ENCODE peak calls at places on chromosomes 11 and 22, in eight cellular contexts. One of them, this sample, is unnamed.

GRCh38 chr11:3637201-3637600 is 4.6 kb downstream of the ART5 start:
- DNase-seq in astrocyte of the cerebellum: no peak
- DNase-seq in ecto neural progenitor cell: no peak
- DNase-seq in caudate nucleus: no peak
- DNase-seq in stimulated activated CD4-positive, alpha-beta T cell treated with anti-CD3 and anti-CD28 coated beads, Interleukin-2, amount 100 ng/mL, for 24 hours: no peak
- DNase-seq in Right ventricle myocardium superior: no peak
- DNase-seq in NCI-H187: no peak
- DNase-seq in HL-60: no peak
- DNase-seq in this sample: no peak

GRCh38 chr11:131688056-131688693 is 317.8 kb downstream of the NTM start:
- DNase-seq in astrocyte of the cerebellum: no peak
- DNase-seq in ecto neural progenitor cell: peak
- DNase-seq in caudate nucleus: no peak
- DNase-seq in stimulated activated CD4-positive, alpha-beta T cell treated with anti-CD3 and anti-CD28 coated beads, Interleukin-2, amount 100 ng/mL, for 24 hours: peak
- DNase-seq in Right ventricle myocardium superior: peak
- DNase-seq in NCI-H187: no peak
- DNase-seq in HL-60: no peak
- DNase-seq in this sample: peak

GRCh38 chr11:64839335-64839734 is 5.1 kb downstream of the CDC42BPG start:
- DNase-seq in astrocyte of the cerebellum: no peak
- DNase-seq in ecto neural progenitor cell: no peak
- DNase-seq in caudate nucleus: no peak
- DNase-seq in stimulated activated CD4-positive, alpha-beta T cell treated with anti-CD3 and anti-CD28 coated beads, Interleukin-2, amount 100 ng/mL, for 24 hours: no peak
- DNase-seq in Right ventricle myocardium superior: no peak
- DNase-seq in NCI-H187: no peak
- DNase-seq in HL-60: no peak
- DNase-seq in this sample: no peak

GRCh38 chr22:39674536-39674935 is 104.0 kb downstream of the CACNA1I start:
- DNase-seq in astrocyte of the cerebellum: no peak
- DNase-seq in ecto neural progenitor cell: no peak
- DNase-seq in caudate nucleus: no peak
- DNase-seq in stimulated activated CD4-positive, alpha-beta T cell treated with anti-CD3 and anti-CD28 coated beads, Interleukin-2, amount 100 ng/mL, for 24 hours: no peak
- DNase-seq in Right ventricle myocardium superior: no peak
- DNase-seq in NCI-H187: no peak
- DNase-seq in HL-60: no peak
- DNase-seq in this sample: no peak

GRCh38 chr11:61587951-61588695 is 7.2 kb upstream of the SYT7 start:
- DNase-seq in astrocyte of the cerebellum: no peak
- DNase-seq in ecto neural progenitor cell: peak
- DNase-seq in caudate nucleus: no peak
- DNase-seq in stimulated activated CD4-positive, alpha-beta T cell treated with anti-CD3 and anti-CD28 coated beads, Interleukin-2, amount 100 ng/mL, for 24 hours: peak
- DNase-seq in Right ventricle myocardium superior: peak
- DNase-seq in NCI-H187: peak
- DNase-seq in HL-60: no peak
- DNase-seq in this sample: no peak

GRCh38 chr11:41382927-41383326 is 76.5 kb downstream of the LRRC4C start:
- DNase-seq in astrocyte of the cerebellum: peak
- DNase-seq in ecto neural progenitor cell: no peak
- DNase-seq in caudate nucleus: no peak
- DNase-seq in stimulated activated CD4-positive, alpha-beta T cell treated with anti-CD3 and anti-CD28 coated beads, Interleukin-2, amount 100 ng/mL, for 24 hours: no peak
- DNase-seq in Right ventricle myocardium superior: no peak
- DNase-seq in NCI-H187: no peak
- DNase-seq in HL-60: no peak
- DNase-seq in this sample: no peak

GRCh38 chr11:85766801-85767200 is 44.1 kb downstream of the SYTL2 start:
- DNase-seq in astrocyte of the cerebellum: no peak
- DNase-seq in ecto neural progenitor cell: no peak
- DNase-seq in caudate nucleus: no peak
- DNase-seq in stimulated activated CD4-positive, alpha-beta T cell treated with anti-CD3 and anti-CD28 coated beads, Interleukin-2, amount 100 ng/mL, for 24 hours: no peak
- DNase-seq in Right ventricle myocardium superior: no peak
- DNase-seq in NCI-H187: no peak
- DNase-seq in HL-60: no peak
- DNase-seq in this sample: no peak

GRCh38 chr11:96145163-96145585 is 197.8 kb downstream of the MAML2 start:
- DNase-seq in astrocyte of the cerebellum: no peak
- DNase-seq in ecto neural progenitor cell: no peak
- DNase-seq in caudate nucleus: no peak
- DNase-seq in stimulated activated CD4-positive, alpha-beta T cell treated with anti-CD3 and anti-CD28 coated beads, Interleukin-2, amount 100 ng/mL, for 24 hours: no peak
- DNase-seq in Right ventricle myocardium superior: no peak
- DNase-seq in NCI-H187: no peak
- DNase-seq in HL-60: no peak
- DNase-seq in this sample: no peak

GRCh38 chr11:80307676-80308075 is 866.8 kb upstream of the TENM4 start:
- DNase-seq in astrocyte of the cerebellum: peak
- DNase-seq in ecto neural progenitor cell: no peak
- DNase-seq in caudate nucleus: no peak
- DNase-seq in stimulated activated CD4-positive, alpha-beta T cell treated with anti-CD3 and anti-CD28 coated beads, Interleukin-2, amount 100 ng/mL, for 24 hours: no peak
- DNase-seq in Right ventricle myocardium superior: no peak
- DNase-seq in NCI-H187: no peak
- DNase-seq in HL-60: no peak
- DNase-seq in this sample: no peak

GRCh38 chr22:29408925-29409324 is 20.6 kb upstream of the AP1B1 start:
- DNase-seq in astrocyte of the cerebellum: no peak
- DNase-seq in ecto neural progenitor cell: no peak
- DNase-seq in caudate nucleus: no peak
- DNase-seq in stimulated activated CD4-positive, alpha-beta T cell treated with anti-CD3 and anti-CD28 coated beads, Interleukin-2, amount 100 ng/mL, for 24 hours: no peak
- DNase-seq in Right ventricle myocardium superior: no peak
- DNase-seq in NCI-H187: no peak
- DNase-seq in HL-60: no peak
- DNase-seq in this sample: no peak